ENCODE peak calls at places on chromosomes 6 and 20, in five cellular contexts. One of them, this sample, is unnamed. For H3K4me1, the result is how much of the 10 kb centered on the place peaks cover.

GRCh38 chr6:167566711-167567141 is 241.8 kb downstream of the TTLL2 start:
- DNase-seq in hepatocyte: no peak
- DNase-seq in left lung: no peak
- DNase-seq in neural progenitor cell: no peak
- DNase-seq in stomach: no peak
- DNase-seq in this sample: peak

GRCh38 chr20:325889-326644 is 715 bp downstream of the SOX12 start:
- DNase-seq in hepatocyte: peak
- DNase-seq in left lung: peak
- DNase-seq in neural progenitor cell: peak
- DNase-seq in stomach: peak
- DNase-seq in this sample: peak

GRCh38 chr20:13821876-13822275 is 37.0 kb downstream of the NDUFAF5 start:
- DNase-seq in hepatocyte: no peak
- DNase-seq in left lung: no peak
- DNase-seq in neural progenitor cell: no peak
- DNase-seq in stomach: no peak
- DNase-seq in this sample: no peak

GRCh38 chr20:6595704-6596103 is 171.8 kb upstream of the BMP2 start:
- DNase-seq in hepatocyte: no peak
- DNase-seq in left lung: no peak
- DNase-seq in neural progenitor cell: peak
- DNase-seq in stomach: no peak
- DNase-seq in this sample: no peak

GRCh38 chr6:144585217-144585814 is 300.2 kb downstream of the UTRN start:
- DNase-seq in hepatocyte: peak
- DNase-seq in left lung: no peak
- DNase-seq in neural progenitor cell: peak
- DNase-seq in stomach: no peak
- DNase-seq in this sample: no peak

GRCh38 chr20:35742741-35743523 is 872 bp upstream of the RBM39 start:
- DNase-seq in hepatocyte: peak
- DNase-seq in left lung: no peak
- DNase-seq in neural progenitor cell: peak
- DNase-seq in stomach: no peak
- DNase-seq in this sample: peak

GRCh38 chr6:117328005-117328389 is 62.6 kb downstream of the VGLL2 start:
- DNase-seq in hepatocyte: no peak
- DNase-seq in left lung: no peak
- DNase-seq in neural progenitor cell: no peak
- DNase-seq in stomach: no peak
- DNase-seq in this sample: no peak

GRCh38 chr6:19209202-19209601 is 628.0 kb upstream of the ID4 start:
- DNase-seq in hepatocyte: no peak
- DNase-seq in left lung: no peak
- DNase-seq in neural progenitor cell: no peak
- DNase-seq in stomach: no peak
- DNase-seq in this sample: no peak

GRCh38 chr6:24574809-24575208 is 71.2 kb downstream of the KIAA0319 start:
- DNase-seq in hepatocyte: no peak
- DNase-seq in left lung: peak
- DNase-seq in neural progenitor cell: no peak
- DNase-seq in stomach: no peak
- DNase-seq in this sample: no peak

GRCh38 chr6:89927788-89928565 is 33.7 kb downstream of the GJA10 start:
- DNase-seq in hepatocyte: no peak
- DNase-seq in left lung: no peak
- DNase-seq in neural progenitor cell: peak
- DNase-seq in stomach: no peak
- DNase-seq in this sample: no peak

GRCh38 chr20:22374066-22374465 is 210.3 kb downstream of the FOXA2 start:
- DNase-seq in hepatocyte: no peak
- DNase-seq in left lung: no peak
- DNase-seq in neural progenitor cell: no peak
- DNase-seq in stomach: no peak
- DNase-seq in this sample: no peak

GRCh38 chr6:79004239-79004638 is 73.8 kb downstream of the PHIP start:
- DNase-seq in hepatocyte: no peak
- DNase-seq in left lung: no peak
- DNase-seq in neural progenitor cell: no peak
- DNase-seq in stomach: no peak
- DNase-seq in this sample: no peak

GRCh38 chr20:2059411-2059810 is 42.2 kb upstream of the STK35 start:
- DNase-seq in hepatocyte: no peak
- DNase-seq in left lung: no peak
- DNase-seq in neural progenitor cell: peak
- DNase-seq in stomach: no peak
- DNase-seq in this sample: no peak

GRCh38 chr6:25499851-25500250 is 152.2 kb upstream of the SCGN start:
- DNase-seq in hepatocyte: peak
- DNase-seq in left lung: no peak
- DNase-seq in neural progenitor cell: no peak
- DNase-seq in stomach: no peak
- DNase-seq in this sample: no peak

GRCh38 chr6:150632785-150633465 is 33.2 kb downstream of the PLEKHG1 start:
- DNase-seq in hepatocyte: no peak
- DNase-seq in left lung: no peak
- DNase-seq in neural progenitor cell: no peak
- DNase-seq in stomach: no peak
- DNase-seq in this sample: no peak

GRCh38 chr6:35484921-35485392 is 11.9 kb downstream of the TEAD3 start:
- DNase-seq in hepatocyte: no peak
- DNase-seq in left lung: no peak
- DNase-seq in neural progenitor cell: no peak
- DNase-seq in stomach: no peak
- DNase-seq in this sample: peak

DNA sequence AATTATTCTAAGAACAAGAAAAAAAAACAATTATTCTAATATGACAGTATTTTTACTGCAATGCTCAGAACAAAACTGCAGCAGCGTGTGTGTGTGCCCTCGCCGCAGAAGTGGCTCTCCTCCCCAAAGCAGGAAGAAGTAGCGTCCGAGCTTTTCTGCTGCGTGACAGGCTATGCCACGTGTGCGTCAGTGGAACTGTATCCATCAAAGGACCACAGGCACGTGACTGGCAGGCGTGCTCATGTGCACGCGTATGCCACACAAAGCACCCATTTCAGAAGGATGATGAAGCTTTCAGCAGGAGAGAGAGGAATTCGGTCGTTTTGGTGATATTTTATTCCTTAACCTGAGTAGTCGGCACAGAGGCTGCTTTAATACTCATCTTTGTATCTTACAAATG is 3.6 kb downstream of the TCFL5 start:
- DNase-seq in hepatocyte: no peak
- DNase-seq in left lung: peak
- DNase-seq in neural progenitor cell: no peak
- DNase-seq in stomach: no peak
- DNase-seq in this sample: no peak
- H3K4me1 ChIP-seq in hepatocyte: under half
- H3K4me1 ChIP-seq in left lung: under half
- H3K4me1 ChIP-seq in neural progenitor cell: under half
- H3K4me1 ChIP-seq in stomach: under half
- H3K4me1 ChIP-seq in this sample: under half

GRCh38 chr20:45848969-45849582 is 8.1 kb downstream of the ACOT8 start:
- DNase-seq in hepatocyte: no peak
- DNase-seq in left lung: no peak
- DNase-seq in neural progenitor cell: no peak
- DNase-seq in stomach: no peak
- DNase-seq in this sample: no peak

GRCh38 chr20:45848421-45848820 is 8.8 kb downstream of the ACOT8 start:
- DNase-seq in hepatocyte: no peak
- DNase-seq in left lung: no peak
- DNase-seq in neural progenitor cell: no peak
- DNase-seq in stomach: no peak
- DNase-seq in this sample: no peak

GRCh38 chr20:45850238-45850637 is 7.0 kb downstream of the ACOT8 start:
- DNase-seq in hepatocyte: no peak
- DNase-seq in left lung: no peak
- DNase-seq in neural progenitor cell: no peak
- DNase-seq in stomach: no peak
- DNase-seq in this sample: no peak

GRCh38 chr20:45851501-45851900 is 5.7 kb downstream of the ACOT8 start:
- DNase-seq in hepatocyte: no peak
- DNase-seq in left lung: no peak
- DNase-seq in neural progenitor cell: no peak
- DNase-seq in stomach: no peak
- DNase-seq in this sample: no peak

DNA sequence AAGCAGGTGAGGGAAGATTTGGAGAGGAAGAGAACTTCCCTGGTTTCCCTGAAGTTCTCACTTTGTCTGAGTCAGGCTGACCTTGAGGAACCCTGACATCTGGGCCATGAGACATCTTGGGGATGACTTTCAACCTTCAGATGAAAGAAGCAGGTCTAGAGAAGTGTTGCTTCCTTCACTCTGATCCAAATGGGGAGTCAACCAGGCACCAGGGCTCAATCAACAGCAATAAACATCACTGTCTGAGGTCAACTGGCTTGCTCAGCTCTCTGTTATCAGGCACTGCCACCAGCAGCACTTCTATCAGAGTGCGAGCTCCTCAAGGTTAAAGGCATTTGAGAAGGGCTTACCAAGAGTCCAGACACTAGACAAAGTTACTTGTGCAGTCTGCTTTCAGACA is 6.3 kb downstream of the ACOT8 start:
- DNase-seq in hepatocyte: no peak
- DNase-seq in left lung: no peak
- DNase-seq in neural progenitor cell: no peak
- DNase-seq in stomach: no peak
- DNase-seq in this sample: no peak
- H3K4me3 ChIP-seq in hepatocyte: no peak
- H3K4me3 ChIP-seq in left lung: no peak
- H3K4me3 ChIP-seq in neural progenitor cell: no peak
- H3K4me3 ChIP-seq in stomach: no peak
- H3K4me3 ChIP-seq in this sample: no peak

GRCh38 chr20:25227317-25227831 is 20.5 kb upstream of the PYGB start:
- DNase-seq in hepatocyte: no peak
- DNase-seq in left lung: no peak
- DNase-seq in neural progenitor cell: no peak
- DNase-seq in stomach: no peak
- DNase-seq in this sample: no peak

GRCh38 chr20:25226433-25227316 is 21.2 kb upstream of the PYGB start:
- DNase-seq in hepatocyte: no peak
- DNase-seq in left lung: no peak
- DNase-seq in neural progenitor cell: no peak
- DNase-seq in stomach: no peak
- DNase-seq in this sample: no peak

GRCh38 chr20:25233016-25233772 is 14.7 kb upstream of the PYGB start:
- DNase-seq in hepatocyte: peak
- DNase-seq in left lung: peak
- DNase-seq in neural progenitor cell: peak
- DNase-seq in stomach: peak
- DNase-seq in this sample: no peak

GRCh38 chr20:25229486-25230176 is 18.3 kb upstream of the PYGB start:
- DNase-seq in hepatocyte: no peak
- DNase-seq in left lung: no peak
- DNase-seq in neural progenitor cell: no peak
- DNase-seq in stomach: no peak
- DNase-seq in this sample: no peak

GRCh38 chr20:25230177-25230831 is 17.6 kb upstream of the PYGB start:
- DNase-seq in hepatocyte: no peak
- DNase-seq in left lung: no peak
- DNase-seq in neural progenitor cell: no peak
- DNase-seq in stomach: no peak
- DNase-seq in this sample: no peak
- H3K4me1 ChIP-seq in hepatocyte: under half
- H3K4me1 ChIP-seq in left lung: under half
- H3K4me1 ChIP-seq in neural progenitor cell: under half
- H3K4me1 ChIP-seq in stomach: half or more
- H3K4me1 ChIP-seq in this sample: under half

GRCh38 chr6:37971711-37972410 is 152.3 kb downstream of the ZFAND3 start:
- DNase-seq in hepatocyte: no peak
- DNase-seq in left lung: no peak
- DNase-seq in neural progenitor cell: no peak
- DNase-seq in stomach: no peak
- DNase-seq in this sample: no peak

GRCh38 chr6:37974943-37975342 is 155.4 kb downstream of the ZFAND3 start:
- DNase-seq in hepatocyte: no peak
- DNase-seq in left lung: no peak
- DNase-seq in neural progenitor cell: no peak
- DNase-seq in stomach: no peak
- DNase-seq in this sample: no peak

GRCh38 chr6:37971263-37971662 is 151.7 kb downstream of the ZFAND3 start:
- DNase-seq in hepatocyte: no peak
- DNase-seq in left lung: no peak
- DNase-seq in neural progenitor cell: no peak
- DNase-seq in stomach: no peak
- DNase-seq in this sample: no peak

GRCh38 chr6:37972994-37973757 is 153.6 kb downstream of the ZFAND3 start:
- DNase-seq in hepatocyte: no peak
- DNase-seq in left lung: no peak
- DNase-seq in neural progenitor cell: no peak
- DNase-seq in stomach: no peak
- DNase-seq in this sample: no peak

GRCh38 chr6:37974381-37974780 is 154.9 kb downstream of the ZFAND3 start:
- DNase-seq in hepatocyte: no peak
- DNase-seq in left lung: no peak
- DNase-seq in neural progenitor cell: no peak
- DNase-seq in stomach: no peak
- DNase-seq in this sample: no peak
- H3K4me3 ChIP-seq in hepatocyte: no peak
- H3K4me3 ChIP-seq in left lung: no peak
- H3K4me3 ChIP-seq in neural progenitor cell: no peak
- H3K4me3 ChIP-seq in stomach: no peak
- H3K4me3 ChIP-seq in this sample: peak

DNA sequence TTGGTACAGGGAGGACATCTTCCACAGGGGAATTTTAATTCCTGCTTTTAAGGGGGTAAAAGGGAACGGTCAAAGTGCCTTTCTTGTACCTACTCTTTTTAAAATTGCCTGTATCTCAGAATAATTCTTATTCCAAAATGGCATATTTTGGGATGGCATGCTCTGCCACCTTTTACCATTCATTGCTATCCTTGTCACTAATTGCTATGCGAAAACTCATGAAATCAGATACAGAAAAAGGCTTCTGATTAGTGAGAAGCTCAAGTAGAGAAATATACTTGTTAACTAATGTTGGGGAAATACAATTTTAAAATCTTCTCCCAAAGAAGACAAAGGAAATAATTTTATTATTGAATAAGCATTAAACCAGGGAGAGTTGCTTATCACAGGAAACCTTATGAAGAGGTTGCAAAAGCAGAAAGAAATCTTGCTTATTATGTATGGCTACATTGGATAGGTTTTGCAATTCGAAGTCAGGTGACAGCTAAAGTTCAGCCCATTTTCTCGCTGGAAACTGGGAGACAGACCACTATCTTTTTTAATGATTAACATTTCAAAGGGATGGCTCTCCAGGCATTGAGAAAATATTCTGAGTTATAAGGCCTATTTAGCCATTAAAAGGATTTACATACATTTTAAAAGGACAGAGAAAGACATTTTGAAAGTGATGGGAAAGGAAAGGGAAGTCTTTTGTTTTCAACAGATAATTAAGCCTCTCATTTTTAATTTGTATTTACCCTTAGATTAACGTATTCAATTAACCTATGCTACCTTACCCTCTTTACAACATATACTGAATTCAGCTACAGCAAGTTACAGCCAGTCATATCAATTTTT is 110.3 kb upstream of the PRSS16 start:
- DNase-seq in hepatocyte: no peak
- DNase-seq in left lung: no peak
- DNase-seq in neural progenitor cell: no peak
- DNase-seq in stomach: no peak
- DNase-seq in this sample: no peak
- H3K4me1 ChIP-seq in hepatocyte: under half
- H3K4me1 ChIP-seq in left lung: under half
- H3K4me1 ChIP-seq in neural progenitor cell: under half
- H3K4me1 ChIP-seq in stomach: under half
- H3K4me1 ChIP-seq in this sample: under half

This sample was measured in endodermal cell.